ENCODE peak calls at places on chromosomes 12 and 14, in ten cellular contexts. U, C, Z, T, R, M, B, G, I and O are unnamed samples.

GRCh38 chr14:61662437-61663311 is 32.6 kb upstream of the HIF1A start:
- DNase-seq in M (no peak), T (peak), U (no peak), C (peak), Z (peak), R (no peak), I (peak), B (no peak), G (no peak), O (peak)

GRCh38 chr12:42296503-42297109 is 29.3 kb downstream of the ZCRB1 start:
- DNase-seq in R (no peak), M (no peak), B (no peak), G (no peak), Z (no peak), U (no peak), T (no peak), I (no peak), C (no peak), O (peak)

GRCh38 chr12:123045678-123046077 is 65.2 kb downstream of the ARL6IP4 start:
- DNase-seq in M (no peak), U (no peak), B (no peak), G (no peak), C (no peak), T (no peak), R (no peak), I (no peak), Z (no peak), O (no peak)

GRCh38 chr12:20320552-20320951 is 47.8 kb upstream of the PDE3A start:
- DNase-seq in G (no peak), R (no peak), U (no peak), Z (no peak), C (no peak), T (no peak), B (no peak), I (no peak), M (no peak), O (no peak)

GRCh38 chr12:30880061-30880460 is 46.5 kb upstream of the TSPAN11 start:
- DNase-seq in T (no peak), I (no peak), G (no peak), U (no peak), R (no peak), Z (no peak), C (no peak), B (peak), M (no peak), O (no peak)

GRCh38 chr14:61193471-61193870 is 87.7 kb downstream of the TMEM30B start:
- DNase-seq in C (no peak), T (no peak), I (peak), R (no peak), M (no peak), G (no peak), B (no peak), Z (no peak), U (no peak), O (no peak)

GRCh38 chr12:1220127-1221092 is 229.4 kb downstream of the ERC1 start:
- DNase-seq in U (no peak), M (no peak), I (no peak), T (no peak), C (no peak), R (no peak), B (no peak), Z (no peak), G (no peak), O (no peak)

GRCh38 chr12:66240106-66240820 is 51.2 kb downstream of the IRAK3 start:
- DNase-seq in U (no peak), M (no peak), T (no peak), B (no peak), C (no peak), G (no peak), R (no peak), I (no peak), Z (no peak), O (no peak)

GRCh38 chr14:72480465-72481243 is 413.2 kb downstream of the DPF3 start:
- DNase-seq in Z (no peak), I (no peak), M (no peak), R (no peak), B (no peak), T (no peak), U (no peak), C (no peak), G (no peak), O (no peak)

GRCh38 chr12:116368196-116369194 is 91.0 kb upstream of the MED13L start:
- DNase-seq in T (no peak), Z (no peak), G (no peak), M (peak), R (no peak), C (no peak), U (no peak), I (no peak), B (no peak), O (no peak)

GRCh38 chr12:51866762-51867161 is 18.2 kb upstream of the FIGNL2 start:
- DNase-seq in G (no peak), I (no peak), M (no peak), C (no peak), U (no peak), T (no peak), R (no peak), Z (no peak), B (no peak), O (no peak)

GRCh38 chr14:93926873-93927571 is at the start of gene FAM181A:
- DNase-seq in T (no peak), B (no peak), U (no peak), R (no peak), M (no peak), C (no peak), Z (no peak), G (no peak), I (no peak), O (no peak)

GRCh38 chr12:132622437-132623071 is 4.0 kb downstream of the P2RX2 start:
- DNase-seq in T (peak), C (no peak), Z (no peak), B (no peak), G (no peak), I (peak), M (no peak), U (peak), R (no peak), O (peak)

GRCh38 chr14:100296106-100296651 is 10.1 kb downstream of the SLC25A29 start:
- DNase-seq in U (no peak), M (no peak), C (no peak), G (no peak), Z (no peak), T (no peak), I (no peak), B (no peak), R (no peak), O (no peak)

GRCh38 chr14:50039734-50040400 is 76.5 kb downstream of the VCPKMT start:
- DNase-seq in B (no peak), T (peak), G (no peak), M (no peak), Z (no peak), U (no peak), R (no peak), I (peak), C (no peak), O (peak)

GRCh38 chr12:66014818-66015217 is 115.7 kb downstream of the LLPH start:
- DNase-seq in I (peak), G (no peak), R (no peak), B (no peak), Z (no peak), T (no peak), U (peak), M (no peak), C (no peak), O (peak)